ENCODE peak calls at places on chromosomes 4 and X, in six cellular contexts. F is stimulated activated CD4-positive, alpha-beta T cell treated with anti-CD3 and anti-CD28 coated beads, TNF-alpha, amount 100 ng/mL, for 48 hours; W is fibroblast of pulmonary artery; Z is stimulated activated CD8-positive, alpha-beta memory T cell treated with anti-CD3 and anti-CD28 coated beads, Interleukin-15, amount 100 ng/mL, for 24 hours; H is activated B cell treated with CpG ODN at 0.5 μM for 24 hours; N is AG20443. P is an unnamed sample.

GRCh38 chrX:129877401-129877800 is 28.6 kb upstream of the UTP14A start:
- DNase-seq in W (no peak), Z (no peak), N (peak; percentile 2), H (no peak), F (no peak), P (no peak)

GRCh38 chr4:148315049-148315448 is 127.2 kb downstream of the NR3C2 start:
- DNase-seq in F (no peak), N (no peak), Z (no peak), H (no peak), W (peak; percentile 4), P (no peak)

GRCh38 chrX:103488332-103488731 is 31.0 kb downstream of the RAB40A start:
- DNase-seq in H (no peak), Z (no peak), N (peak; percentile 48), F (no peak), W (peak; percentile 39), P (no peak)

GRCh38 chr4:181566490-181566889 is 676.7 kb upstream of the TENM3 start:
- DNase-seq in H (no peak), N (peak; percentile 59), W (peak; percentile 5), F (no peak), Z (no peak), P (no peak)

GRCh38 chr4:122672091-122672490 is 51.2 kb upstream of the IL21 start:
- DNase-seq in N (no peak), F (no peak), H (no peak), Z (no peak), W (no peak), P (no peak)

GRCh38 chr4:164357957-164358356 is 396.0 kb upstream of the SMIM31 start:
- DNase-seq in F (no peak), H (no peak), Z (no peak), W (no peak), N (no peak), P (no peak)

GRCh38 chrX:10217218-10217617 is 60.4 kb downstream of the CLCN4 start:
- DNase-seq in W (no peak), N (no peak), H (no peak), F (no peak), Z (no peak), P (no peak)

GRCh38 chr4:147683172-147683571 is 791 bp downstream of the PRMT9 start:
- DNase-seq in W (peak; percentile 44), N (peak; percentile 62), Z (no peak), F (no peak), H (no peak), P (no peak)

GRCh38 chr4:6779667-6780565 is 2.6 kb upstream of the KIAA0232 start:
- DNase-seq in W (peak; percentile 50), H (no peak), Z (no peak), N (no peak), F (no peak), P (no peak)